ENCODE peak calls at places on chromosomes 2 and 18, in four cellular contexts. O, R, Y and J are unnamed samples.

GRCh38 chr2:65263257-65263656 is 35.6 kb downstream of the ACTR2 start:
- DNase-seq in O (peak; percentile 36), R (peak; percentile 44), Y (no peak), J (no peak)

GRCh38 chr2:95264626-95265025 is 9.6 kb upstream of the PROM2 start:
- DNase-seq in O (no peak), R (peak; percentile 20), Y (no peak), J (no peak)

GRCh38 chr2:102258386-102259074 is 52.8 kb upstream of the IL1RL1 start:
- DNase-seq in O (peak; percentile 85), R (peak; percentile 98), Y (no peak), J (no peak)

GRCh38 chr2:52414596-52414995 is 1353.0 kb upstream of the CHAC2 start:
- DNase-seq in O (no peak), R (no peak), Y (no peak), J (no peak)

GRCh38 chr2:206556357-206556949 is 85.8 kb upstream of the FAM237A start:
- DNase-seq in O (peak; percentile 77), R (peak; percentile 57), Y (peak; percentile 36), J (peak; percentile 45)

GRCh38 chr2:150863691-150864090 is 376.2 kb upstream of the RND3 start:
- DNase-seq in O (no peak), R (no peak), Y (no peak), J (no peak)

GRCh38 chr2:134623046-134623445 is 95.8 kb downstream of the TMEM163 start:
- DNase-seq in O (no peak), R (no peak), Y (no peak), J (no peak)

GRCh38 chr2:199409705-199410104 is 48.0 kb downstream of the SATB2 start:
- DNase-seq in O (peak; percentile 29), R (peak; percentile 50), Y (no peak), J (no peak)

GRCh38 chr18:13397504-13398163 is 179.1 kb downstream of the LDLRAD4 start:
- DNase-seq in O (no peak), R (no peak), Y (no peak), J (no peak)

GRCh38 chr2:23287250-23287704 is 97.7 kb upstream of the KLHL29 start:
- DNase-seq in O (no peak), R (peak; percentile 78), Y (no peak), J (no peak)

GRCh38 chr2:218186876-218187649 is 20.3 kb upstream of the CXCR1 start:
- DNase-seq in O (no peak), R (no peak), Y (no peak), J (no peak)

GRCh38 chr18:73023975-73024374 is 156.2 kb upstream of the NETO1 start:
- DNase-seq in O (no peak), R (no peak), Y (no peak), J (no peak)

GRCh38 chr2:63755216-63755615 is 86.5 kb upstream of the UGP2 start:
- DNase-seq in O (no peak), R (peak; percentile 38), Y (no peak), J (no peak)

GRCh38 chr2:165810418-165810817 is 16.4 kb upstream of the GALNT3 start:
- DNase-seq in O (no peak), R (no peak), Y (no peak), J (no peak)

GRCh38 chr2:63856302-63856600 is 14.6 kb downstream of the UGP2 start:
- DNase-seq in O (no peak), R (no peak), Y (no peak), J (no peak)

GRCh38 chr2:219010162-219010756 is 17.0 kb upstream of the CRYBA2 start:
- DNase-seq in O (peak; percentile 65), R (no peak), Y (peak; percentile 64), J (peak; percentile 39)

GRCh38 chr2:187091664-187092063 is 242.7 kb upstream of the ZSWIM2 start:
- DNase-seq in O (no peak), R (no peak), Y (no peak), J (no peak)

GRCh38 chr2:43459455-43459854 is 136.4 kb downstream of the THADA start:
- DNase-seq in O (peak; percentile 88), R (peak; percentile 74), Y (no peak), J (no peak)

GRCh38 chr2:43460611-43461396 is 135.0 kb downstream of the THADA start:
- DNase-seq in O (no peak), R (peak; percentile 52), Y (no peak), J (no peak)

GRCh38 chr2:43460141-43460540 is 135.7 kb downstream of the THADA start:
- DNase-seq in O (no peak), R (no peak), Y (no peak), J (no peak)

GRCh38 chr2:43462866-43463641 is 132.8 kb downstream of the THADA start:
- DNase-seq in O (peak; percentile 49), R (no peak), Y (no peak), J (no peak)

DNA sequence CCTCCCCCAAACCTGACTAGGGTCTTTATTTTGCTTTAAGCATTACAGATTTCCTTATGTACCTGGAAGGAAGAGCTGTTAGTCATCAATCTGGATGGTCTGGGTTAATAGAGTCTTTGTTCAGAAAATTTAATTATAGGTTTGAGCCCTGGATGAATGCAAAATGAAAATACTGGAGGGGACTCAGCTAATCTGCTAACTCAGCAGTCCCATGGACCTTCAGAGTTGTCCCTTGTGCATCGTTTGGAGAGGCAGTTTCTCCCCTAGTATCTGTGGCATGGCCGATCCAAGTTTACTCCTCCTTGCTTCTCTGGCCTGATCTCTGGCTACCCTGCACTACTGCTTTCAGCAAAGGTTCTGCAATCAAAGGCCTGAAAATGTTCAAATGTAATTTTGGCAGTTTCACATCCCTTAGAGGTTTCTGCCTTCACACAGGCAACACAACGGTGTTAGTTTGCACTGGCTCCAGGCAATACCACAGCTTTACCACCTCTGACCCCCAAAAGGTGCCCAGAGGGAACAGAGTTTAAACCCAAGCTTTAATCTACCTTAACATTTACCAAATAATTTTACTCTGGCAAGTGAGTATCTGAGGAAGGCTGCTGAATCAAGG is 134.3 kb downstream of the THADA start:
- DNase-seq in O (peak; percentile 37), R (no peak), Y (no peak), J (peak; percentile 82)
- H3K9ac ChIP-seq in O (no peak overlapping the region), R (no peak overlapping the region), Y (no peak overlapping the region), J (peak overlapping the region; percentile 29)

DNA sequence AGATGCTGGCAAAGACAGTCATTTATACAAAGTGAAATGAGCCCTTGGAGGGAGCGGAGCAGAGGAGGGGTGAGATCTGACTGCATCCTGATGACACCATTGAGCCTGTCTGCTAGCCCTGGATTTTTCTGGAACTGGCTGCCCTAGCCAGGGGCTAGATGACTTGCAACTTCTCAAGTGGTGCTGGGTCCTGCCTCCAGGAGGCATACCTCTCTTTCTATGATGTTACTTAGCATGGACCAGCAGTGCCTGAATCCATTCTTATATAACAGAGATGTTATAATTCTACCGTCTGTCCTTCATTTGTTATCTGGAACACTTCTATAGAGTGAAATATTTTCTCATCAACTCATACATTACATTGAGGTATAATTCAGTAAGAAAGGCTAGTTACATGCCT is 8.5 kb upstream of the TWIST2 start:
- DNase-seq in O (no peak), R (no peak), Y (no peak), J (no peak)
- H3F3A ChIP-seq in O (no peaks in the 10 kb centered on the region), R (peaks cover 9% of the 10 kb centered on the region), Y (no peaks in the 10 kb centered on the region), J (no peaks in the 10 kb centered on the region)

GRCh38 chr2:239201884-239202283 is 198.9 kb downstream of the HDAC4 start:
- DNase-seq in O (no peak), R (no peak), Y (no peak), J (no peak)
- H3K9ac ChIP-seq in O (no peak overlapping the region), R (no peak overlapping the region), Y (no peak overlapping the region), J (peak overlapping the region; percentile 21)

DNA sequence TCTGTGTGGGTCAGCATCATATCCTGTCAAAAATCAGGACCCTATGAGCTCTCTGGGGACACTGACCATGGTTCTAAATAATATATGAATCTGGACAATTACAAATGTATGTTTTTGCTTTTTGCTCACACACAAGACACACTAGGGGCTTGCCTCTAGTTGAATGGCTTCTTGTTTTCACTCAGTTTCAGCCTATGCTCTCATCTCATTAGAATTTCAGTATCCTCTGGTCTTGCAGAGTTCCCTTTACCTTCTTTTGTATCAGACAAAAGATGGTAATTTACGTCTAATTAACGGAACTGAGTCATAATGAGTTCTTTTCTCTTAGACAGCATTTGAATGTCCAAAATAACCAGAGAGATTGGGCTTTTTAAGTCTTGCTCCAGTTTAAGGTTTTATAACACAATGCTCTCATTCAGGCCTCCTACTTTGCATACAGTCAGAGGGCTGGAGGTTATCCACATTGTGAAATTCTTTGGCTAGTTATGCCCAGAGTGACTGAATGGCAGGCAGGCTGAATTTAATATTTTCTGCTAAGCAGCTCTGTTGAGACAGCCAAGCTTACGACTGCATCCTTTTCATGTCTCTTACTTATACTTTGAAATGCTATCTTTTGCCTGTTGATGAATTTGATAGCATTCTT is 90.3 kb downstream of the CDH2 start:
- DNase-seq in O (no peak), R (peak; percentile 75), Y (no peak), J (no peak)
- H3F3A ChIP-seq in O (no peaks in the 10 kb centered on the region), R (peaks cover 27% of the 10 kb centered on the region), Y (peaks cover 26% of the 10 kb centered on the region), J (no peaks in the 10 kb centered on the region)

DNA sequence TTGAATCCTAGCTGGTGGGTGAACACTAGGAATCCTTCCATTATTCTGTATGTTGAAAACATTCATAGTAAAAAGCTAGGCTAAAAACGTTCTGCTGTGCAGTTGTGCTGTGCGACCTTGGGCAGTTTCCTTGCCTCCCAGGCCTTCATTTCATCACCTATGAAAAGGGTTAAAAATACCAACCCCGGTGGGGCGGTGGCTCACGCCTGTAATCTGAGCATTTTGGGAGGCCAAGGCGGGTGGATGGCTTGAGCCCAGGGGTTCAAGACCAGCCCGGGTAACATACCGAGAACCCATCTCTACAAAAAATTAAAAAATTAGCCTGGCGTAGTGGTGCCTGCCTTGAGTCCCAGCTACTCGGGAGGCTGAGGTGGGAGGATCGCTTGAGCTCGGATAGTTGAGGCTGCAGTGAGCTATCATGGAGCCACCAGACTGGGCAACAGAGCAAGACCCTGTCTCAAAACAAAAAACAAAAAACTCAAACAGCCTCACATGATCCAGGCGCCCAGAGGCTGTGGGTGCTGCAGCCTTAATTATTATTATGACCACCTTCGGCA is 2.9 kb upstream of the RRM2 start:
- DNase-seq in O (no peak), R (no peak), Y (no peak), J (no peak)
- H3K9ac ChIP-seq in O (peak overlapping the region; percentile 98), R (peak overlapping the region; percentile 84), Y (peak overlapping the region; percentile 80), J (peak overlapping the region; percentile 92)

GRCh38 chr18:8776013-8776515 is 70.7 kb downstream of the MTCL1 start:
- DNase-seq in O (no peak), R (no peak), Y (no peak), J (no peak)
- H3F3A ChIP-seq in O (no peaks in the 10 kb centered on the region), R (peaks cover 6% of the 10 kb centered on the region), Y (peaks cover 10% of the 10 kb centered on the region), J (no peaks in the 10 kb centered on the region)